ENCODE peak calls at places on chromosomes 5 and 9, in eight cellular contexts. T is mammary epithelial cell, U is GM23248, M is adipocyte, B is SK-N-SH, H is mesendoderm, K is fibroblast of lung, Y is IMR-90. X is an unnamed sample.

GRCh38 chr5:172902497-172903472 is 56.4 kb upstream of the RPL26L1 start:
- DNase-seq in T (no peak), U (peak), M (peak), B (peak), H (peak), K (peak), Y (peak), X (peak)

GRCh38 chr5:179873711-179874110 is 15.1 kb upstream of the MRNIP start:
- DNase-seq in T (no peak), U (no peak), M (no peak), B (peak), H (no peak), K (no peak), Y (no peak), X (no peak)

GRCh38 chr9:135075234-135076142 is 12.0 kb upstream of the OLFM1 start:
- DNase-seq in T (peak), U (peak), M (no peak), B (peak), H (peak), K (no peak), Y (no peak), X (peak)

GRCh38 chr5:134555889-134556311 is 30.4 kb downstream of the JADE2 start:
- DNase-seq in T (peak), U (peak), M (peak), B (peak), H (peak), K (peak), Y (peak), X (peak)

GRCh38 chr9:135758870-135759269 is 56.9 kb downstream of the KCNT1 start:
- DNase-seq in T (no peak), U (no peak), M (no peak), B (no peak), H (no peak), K (no peak), Y (no peak), X (no peak)

GRCh38 chr9:80678906-80679305 is 1010.4 kb downstream of the TLE1 start:
- DNase-seq in T (peak), U (no peak), M (no peak), B (no peak), H (no peak), K (no peak), Y (no peak), X (no peak)

GRCh38 chr9:105883847-105884246 is 189.5 kb downstream of the TMEM38B start:
- DNase-seq in T (peak), U (no peak), M (no peak), B (no peak), H (no peak), K (no peak), Y (no peak), X (no peak)

GRCh38 chr9:27194401-27195091 is 85.5 kb downstream of the TEK start:
- DNase-seq in T (peak), U (peak), M (peak), B (no peak), H (peak), K (peak), Y (peak), X (no peak)

GRCh38 chr5:143759368-143760136 is 52.4 kb upstream of the HMHB1 start:
- DNase-seq in T (no peak), U (peak), M (peak), B (no peak), H (no peak), K (no peak), Y (peak), X (no peak)

GRCh38 chr9:88501086-88501485 is 33.9 kb upstream of the NXNL2 start:
- DNase-seq in T (no peak), U (no peak), M (no peak), B (no peak), H (no peak), K (no peak), Y (no peak), X (peak)

GRCh38 chr5:180021900-180022299 is 49.7 kb downstream of the RNF130 start:
- DNase-seq in T (no peak), U (no peak), M (no peak), B (no peak), H (peak), K (no peak), Y (no peak), X (no peak)

DNA sequence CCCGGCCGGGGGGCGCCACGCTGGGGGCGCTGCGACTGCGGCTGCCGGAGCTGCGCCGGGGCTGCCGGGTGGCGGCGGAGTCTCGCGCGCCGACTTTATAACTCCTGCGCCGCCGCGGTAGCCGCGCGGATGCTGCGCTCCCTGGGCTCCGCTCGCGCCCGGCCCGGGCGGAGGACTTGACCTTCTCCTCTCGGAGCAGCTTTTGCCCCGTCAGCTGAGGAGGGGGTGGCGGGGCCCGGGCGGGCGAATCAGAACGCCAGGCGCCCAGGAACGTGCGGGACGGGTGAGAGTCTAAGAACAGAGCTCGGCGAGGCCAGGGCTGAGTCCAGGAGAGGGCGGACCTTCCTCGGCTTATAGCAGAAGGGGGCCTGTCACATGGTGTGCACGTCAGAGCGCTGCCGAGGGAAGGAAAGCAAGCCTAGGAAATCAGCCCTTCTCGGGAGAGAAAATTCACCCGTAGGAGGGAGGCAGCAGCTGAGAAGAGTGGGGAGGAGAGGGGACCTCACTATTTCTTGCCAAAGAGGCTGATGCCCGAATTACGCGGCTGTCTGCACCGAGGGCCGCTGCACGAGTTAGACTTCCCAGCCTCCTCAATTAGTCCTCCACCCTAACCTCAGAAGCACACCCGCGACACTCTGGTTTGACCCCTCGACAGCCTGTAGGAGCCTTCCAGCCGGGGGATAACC is at the start of gene FOXD1:
- DNase-seq in T (peak), U (peak), M (peak), B (peak), H (peak), K (peak), Y (peak), X (peak)
- H3K9ac ChIP-seq in T (peak), U (peak), M (peak), B (peak), H (peak), K (peak), Y (peak), X (no peak)

GRCh38 chr5:119288364-119289047 is 67.3 kb upstream of the TNFAIP8 start:
- DNase-seq in T (peak), U (peak), M (peak), B (no peak), H (no peak), K (peak), Y (peak), X (no peak)

GRCh38 chr5:119287547-119288073 is 68.2 kb upstream of the TNFAIP8 start:
- DNase-seq in T (peak), U (peak), M (peak), B (no peak), H (peak), K (no peak), Y (peak), X (no peak)

GRCh38 chr5:119289413-119289812 is 66.4 kb upstream of the TNFAIP8 start:
- DNase-seq in T (no peak), U (no peak), M (no peak), B (no peak), H (no peak), K (no peak), Y (no peak), X (no peak)

GRCh38 chr5:119285070-119285916 is 70.5 kb upstream of the TNFAIP8 start:
- DNase-seq in T (no peak), U (peak), M (no peak), B (no peak), H (no peak), K (no peak), Y (no peak), X (no peak)

DNA sequence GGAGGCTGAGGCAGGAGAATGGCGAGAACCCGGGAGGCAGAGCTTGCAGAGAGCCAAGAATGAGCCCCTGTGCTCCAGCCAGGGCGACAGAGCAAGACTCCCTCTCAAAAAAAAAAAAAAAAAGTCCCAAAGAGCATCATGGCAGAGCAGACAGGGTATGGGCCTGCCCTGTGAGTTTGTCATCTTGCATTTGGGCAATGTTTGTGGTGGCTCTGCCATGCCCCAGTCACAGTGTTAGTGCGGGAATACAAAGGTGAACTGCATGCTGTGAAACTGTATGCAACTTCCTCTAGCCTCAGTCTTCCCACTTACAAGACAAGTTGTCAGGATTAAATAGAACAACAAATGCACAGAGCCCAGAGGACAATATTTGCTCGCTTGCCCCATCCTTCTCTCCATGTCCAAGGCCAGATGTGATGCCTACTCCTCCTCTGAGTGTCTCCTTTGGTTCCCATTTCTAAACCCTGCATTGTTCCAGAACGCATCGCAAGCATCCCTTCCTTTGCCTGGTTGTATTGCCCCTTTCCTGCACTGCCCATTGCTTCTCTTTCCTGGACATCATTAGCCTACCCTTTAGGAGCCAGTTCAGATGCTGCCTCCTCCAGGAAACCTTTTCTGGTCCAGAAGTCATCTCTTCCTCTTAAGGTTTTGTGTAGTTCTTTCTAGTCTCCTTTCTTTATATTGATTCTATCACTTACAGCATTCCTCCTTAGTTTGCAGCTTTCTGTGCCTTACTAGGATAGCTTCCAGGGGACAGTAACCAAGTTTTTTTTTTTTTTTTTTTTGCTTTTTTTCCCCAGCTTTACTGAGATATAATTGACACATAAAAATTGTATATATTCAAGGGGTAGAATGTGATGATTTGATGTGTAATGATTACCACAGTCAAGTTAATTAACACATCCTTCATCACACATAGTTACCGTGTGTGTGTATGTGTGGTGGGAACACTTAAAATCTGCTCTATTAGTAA is 69.0 kb upstream of the TNFAIP8 start:
- DNase-seq in T (no peak), U (no peak), M (no peak), B (no peak), H (no peak), K (no peak), Y (no peak), X (no peak)
- H3K9ac ChIP-seq in T (no peak), U (no peak), M (no peak), B (peak), H (peak), K (no peak), Y (no peak), X (no peak)

GRCh38 chr5:141485305-141486055 is 650 bp downstream of the PCDHGC4 start:
- DNase-seq in T (no peak), U (peak), M (no peak), B (peak), H (no peak), K (no peak), Y (no peak), X (no peak)
- H3K9ac ChIP-seq in T (no peak), U (peak), M (peak), B (no peak), H (peak), K (no peak), Y (no peak), X (no peak)

GRCh38 chr9:70262384-70262783 is 3.6 kb downstream of the SMC5 start:
- DNase-seq in T (no peak), U (no peak), M (no peak), B (no peak), H (no peak), K (no peak), Y (no peak), X (no peak)
- H3K9ac ChIP-seq in T (peak), U (no peak), M (no peak), B (no peak), H (no peak), K (no peak), Y (no peak), X (no peak)

DNA sequence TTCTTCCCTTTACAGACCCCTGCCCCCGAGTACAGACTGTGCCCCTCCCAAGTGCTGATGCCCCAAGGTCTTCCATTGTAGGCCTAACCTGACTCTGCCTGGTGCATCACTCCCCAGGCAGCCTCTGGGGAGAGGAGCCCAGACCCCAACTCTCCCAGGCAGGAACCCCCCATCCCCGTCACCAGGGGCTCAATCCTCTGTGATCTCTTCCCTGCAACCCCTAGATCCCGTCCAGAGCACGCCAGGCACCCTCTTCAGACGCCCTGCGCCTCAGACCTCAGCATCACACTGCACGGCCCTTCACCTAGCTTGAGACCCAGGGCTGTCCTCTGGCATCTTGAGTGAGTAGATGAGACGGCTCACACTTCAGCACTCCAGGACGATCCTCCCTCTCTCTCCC is 6.4 kb upstream of the EGR1 start:
- DNase-seq in T (no peak), U (no peak), M (no peak), B (no peak), H (no peak), K (no peak), Y (no peak), X (no peak)
- H3K9ac ChIP-seq in T (no peak), U (no peak), M (no peak), B (no peak), H (no peak), K (no peak), Y (no peak), X (no peak)

DNA sequence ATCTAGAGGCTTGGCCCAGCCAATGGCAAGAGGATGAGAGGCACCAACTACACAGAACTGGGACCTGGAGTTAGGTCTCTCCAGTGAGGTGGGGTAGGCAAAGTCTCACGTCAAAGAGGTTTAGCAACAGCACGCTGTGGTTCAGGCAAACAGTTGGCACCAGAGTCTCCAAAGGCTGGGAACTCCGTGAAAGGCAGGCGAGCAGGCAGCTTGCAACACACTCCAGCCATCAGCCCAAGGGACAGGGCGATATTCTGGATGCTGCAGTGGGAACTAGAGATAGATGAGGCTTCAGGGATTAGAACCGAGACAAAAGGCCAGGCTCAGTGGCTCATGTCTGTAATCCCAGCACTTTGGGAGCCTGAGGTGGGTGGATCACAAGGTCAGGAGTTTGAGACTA is 129.1 kb downstream of the PDZD2 start:
- DNase-seq in T (no peak), U (no peak), M (no peak), B (no peak), H (no peak), K (no peak), Y (no peak), X (no peak)
- H3K9ac ChIP-seq in T (no peak), U (no peak), M (no peak), B (no peak), H (no peak), K (no peak), Y (no peak), X (no peak)

GRCh38 chr9:128067898-128068655 is at the start of gene SLC25A25:
- DNase-seq in T (peak), U (peak), M (peak), B (peak), H (peak), K (peak), Y (peak), X (peak)

GRCh38 chr9:128066713-128067621 is at the start of gene NAIF1:
- DNase-seq in T (peak), U (peak), M (peak), B (peak), H (peak), K (peak), Y (peak), X (peak)

GRCh38 chr9:128067622-128067897 is 440 bp upstream of the NAIF1 start:
- DNase-seq in T (no peak), U (no peak), M (no peak), B (no peak), H (no peak), K (no peak), Y (no peak), X (no peak)

GRCh38 chr9:128068656-128069221 is 707 bp downstream of the SLC25A25 start:
- DNase-seq in T (no peak), U (peak), M (peak), B (peak), H (no peak), K (no peak), Y (no peak), X (no peak)

GRCh38 chr9:128065907-128066712 is 1.0 kb downstream of the NAIF1 start:
- DNase-seq in T (no peak), U (no peak), M (no peak), B (no peak), H (no peak), K (no peak), Y (no peak), X (peak)
- H3K9ac ChIP-seq in T (no peak), U (no peak), M (peak), B (no peak), H (peak), K (no peak), Y (no peak), X (peak)

DNA sequence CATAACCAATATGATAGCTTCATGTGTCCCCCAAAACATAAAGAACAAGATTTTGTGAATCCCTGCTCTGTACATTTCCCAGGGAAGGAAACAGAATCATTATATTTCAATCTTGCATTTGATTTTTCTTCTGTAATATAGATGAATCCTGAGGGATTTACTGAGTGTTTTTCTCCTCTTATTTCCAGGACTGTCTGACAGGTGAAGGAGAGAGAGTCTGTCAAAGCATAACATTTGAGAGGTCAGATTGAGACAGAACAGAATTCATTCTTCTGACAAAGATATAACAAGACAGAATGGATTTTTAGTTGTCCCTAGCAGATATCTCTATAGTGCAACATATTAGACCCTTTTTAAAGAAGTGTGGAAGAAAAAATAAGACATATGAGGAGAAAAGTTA is 354.5 kb upstream of the IZUMO3 start:
- DNase-seq in T (no peak), U (no peak), M (no peak), B (no peak), H (no peak), K (no peak), Y (no peak), X (no peak)
- H3K9ac ChIP-seq in T (no peak), U (no peak), M (no peak), B (no peak), H (no peak), K (no peak), Y (no peak), X (no peak)

GRCh38 chr9:133587466-133587865 is 21.7 kb downstream of the FAM163B start:
- DNase-seq in T (no peak), U (no peak), M (no peak), B (no peak), H (no peak), K (no peak), Y (no peak), X (peak)

GRCh38 chr9:133584167-133584558 is 25.0 kb downstream of the FAM163B start:
- DNase-seq in T (no peak), U (no peak), M (no peak), B (no peak), H (no peak), K (no peak), Y (no peak), X (no peak)

GRCh38 chr9:133584559-133585476 is 24.4 kb downstream of the FAM163B start:
- DNase-seq in T (no peak), U (peak), M (no peak), B (peak), H (peak), K (no peak), Y (no peak), X (no peak)

GRCh38 chr9:133587051-133587450 is 22.1 kb downstream of the FAM163B start:
- DNase-seq in T (no peak), U (no peak), M (no peak), B (no peak), H (no peak), K (no peak), Y (no peak), X (no peak)

DNA sequence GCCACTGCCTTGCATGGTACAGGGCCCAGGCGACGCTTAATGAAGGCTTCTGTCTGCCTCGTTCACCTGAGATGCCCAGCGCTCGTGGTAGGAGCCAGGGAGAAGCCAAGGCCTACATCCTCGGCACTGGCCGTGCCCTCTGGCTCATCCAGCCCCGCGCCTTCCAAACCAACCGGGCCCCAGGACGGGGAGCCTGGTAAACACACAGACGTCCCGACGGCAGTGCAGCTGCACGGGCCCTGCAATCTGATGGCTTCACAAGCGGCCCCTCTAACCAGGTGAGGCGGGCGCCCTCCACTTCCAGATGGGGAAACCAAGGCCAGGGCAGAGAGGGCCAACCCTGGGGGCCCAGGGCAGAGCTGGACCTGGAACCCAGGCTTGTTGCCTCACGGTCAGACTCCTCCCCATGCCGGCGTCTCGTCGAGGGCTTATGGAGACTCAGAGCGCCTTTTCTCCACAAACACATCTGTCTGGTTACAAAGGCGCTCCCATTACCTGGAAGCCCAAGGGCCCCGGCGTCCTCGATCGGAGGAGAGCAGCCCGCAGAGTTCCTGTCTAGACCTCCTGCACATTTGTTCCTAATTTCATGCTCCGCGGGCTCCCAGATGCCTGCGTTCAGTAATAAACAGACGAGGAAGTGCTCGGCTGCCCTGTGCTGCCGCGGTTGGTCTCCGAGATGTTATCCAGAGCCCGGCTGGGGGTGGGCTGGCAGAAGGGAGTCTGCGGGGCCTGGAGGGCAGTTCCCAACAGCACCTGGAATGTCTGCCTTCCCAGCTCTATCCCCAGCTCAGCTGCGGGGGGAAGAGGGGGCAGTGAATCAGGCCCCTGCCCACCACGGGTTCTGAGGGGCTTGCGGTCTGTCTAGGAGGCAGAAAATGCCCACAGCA is 23.5 kb downstream of the FAM163B start:
- DNase-seq in T (no peak), U (no peak), M (peak), B (peak), H (no peak), K (no peak), Y (no peak), X (no peak)
- H3K9ac ChIP-seq in T (no peak), U (no peak), M (no peak), B (no peak), H (no peak), K (no peak), Y (no peak), X (no peak)